ENCODE peak calls at places on chromosomes 16 and 17, in five cellular contexts. O is H1, P is suprapubic skin, X is A549, J is tibial nerve. S is an unnamed sample.

GRCh38 chr17:80272366-80272765 is 11.7 kb downstream of the RNF213 start:
- DNase-seq in O (no peak), P (no peak), X (no peak), J (no peak), S (no peak)

GRCh38 chr17:41500131-41500911 is 5.1 kb downstream of the KRT13 start:
- DNase-seq in O (no peak), P (no peak), X (peak), J (no peak), S (no peak)

GRCh38 chr16:84032458-84033178 is 10.0 kb downstream of the SLC38A8 start:
- DNase-seq in O (no peak), P (no peak), X (no peak), J (no peak), S (no peak)

GRCh38 chr16:50791522-50791921 is 49.6 kb downstream of the CYLD start:
- DNase-seq in O (no peak), P (no peak), X (no peak), J (no peak), S (no peak)

GRCh38 chr16:49902908-49903307 is 47.0 kb upstream of the ZNF423 start:
- DNase-seq in O (no peak), P (no peak), X (no peak), J (no peak), S (no peak)

GRCh38 chr17:41697122-41697962 is 8.7 kb downstream of the EIF1 start:
- DNase-seq in O (no peak), P (peak), X (no peak), J (peak), S (peak)

GRCh38 chr17:55354941-55355340 is 66.7 kb downstream of the MMD start:
- DNase-seq in O (no peak), P (no peak), X (no peak), J (no peak), S (no peak)

GRCh38 chr17:16980813-16981731 is 9.2 kb upstream of the TNFRSF13B start:
- DNase-seq in O (peak), P (peak), X (no peak), J (no peak), S (no peak)

GRCh38 chr17:229945-230235 is 48.4 kb upstream of the DOC2B start:
- DNase-seq in O (no peak), P (peak), X (no peak), J (no peak), S (no peak)

GRCh38 chr16:11955713-11956123 is 9.3 kb upstream of the TNFRSF17 start:
- DNase-seq in O (no peak), P (peak), X (peak), J (no peak), S (peak)

GRCh38 chr17:6666557-6666956 is 15.0 kb downstream of the C17orf100 start:
- DNase-seq in O (no peak), P (no peak), X (no peak), J (no peak), S (no peak)

GRCh38 chr16:54458923-54459322 is 172.3 kb upstream of the IRX3 start:
- DNase-seq in O (no peak), P (no peak), X (no peak), J (no peak), S (no peak)

GRCh38 chr17:42920106-42920900 is 19.7 kb downstream of the G6PC1 start:
- DNase-seq in O (no peak), P (no peak), X (no peak), J (no peak), S (no peak)

GRCh38 chr16:26905336-26905735 is 161.4 kb upstream of the C16orf82 start:
- DNase-seq in O (no peak), P (no peak), X (no peak), J (no peak), S (no peak)

GRCh38 chr17:76371656-76372628 is 12.5 kb upstream of the SPHK1 start:
- DNase-seq in O (no peak), P (no peak), X (peak), J (no peak), S (no peak)

GRCh38 chr16:86217001-86217890 is 293.1 kb upstream of the FOXF1 start:
- DNase-seq in O (no peak), P (peak), X (no peak), J (no peak), S (peak)

GRCh38 chr16:57264950-57265371 is 19.5 kb downstream of the PLLP start:
- DNase-seq in O (no peak), P (no peak), X (no peak), J (no peak), S (peak)

GRCh38 chr17:74987909-74988711 is 678 bp downstream of the CDR2L start:
- DNase-seq in O (peak), P (peak), X (peak), J (peak), S (peak)

DNA sequence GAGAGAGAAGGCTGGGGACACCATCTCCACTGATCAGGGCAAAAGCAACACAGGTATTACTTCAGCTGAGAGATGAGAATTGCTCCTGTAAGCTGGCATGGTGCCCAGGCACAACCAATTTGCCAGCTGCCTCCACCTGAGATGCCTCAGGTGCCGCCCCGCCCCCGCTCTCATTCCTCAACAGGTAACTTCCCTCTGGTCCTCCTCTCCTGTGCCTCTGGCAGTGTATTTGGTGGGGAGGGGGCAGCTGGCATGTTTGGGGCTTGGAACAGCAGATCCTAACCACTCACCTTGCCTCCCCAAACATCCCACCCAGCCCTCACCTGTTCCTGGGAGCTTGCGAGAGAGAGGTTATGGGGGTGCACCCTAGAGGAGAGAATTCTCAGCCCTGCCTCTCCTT is 2.9 kb upstream of the SRCIN1 start:
- DNase-seq in O (peak), P (no peak), X (no peak), J (no peak), S (no peak)
- H3K4me3 ChIP-seq in O (no peak), P (no peak), X (no peak), J (no peak), S (no peak)

GRCh38 chr17:2087597-2088211 is 32.8 kb downstream of the HIC1 start:
- DNase-seq in O (no peak), P (no peak), X (no peak), J (no peak), S (peak)
- TF ChIP-seq EP300 in O (no peak), P (no peak), X (no peak), J (no peak), S (no peak)

DNA sequence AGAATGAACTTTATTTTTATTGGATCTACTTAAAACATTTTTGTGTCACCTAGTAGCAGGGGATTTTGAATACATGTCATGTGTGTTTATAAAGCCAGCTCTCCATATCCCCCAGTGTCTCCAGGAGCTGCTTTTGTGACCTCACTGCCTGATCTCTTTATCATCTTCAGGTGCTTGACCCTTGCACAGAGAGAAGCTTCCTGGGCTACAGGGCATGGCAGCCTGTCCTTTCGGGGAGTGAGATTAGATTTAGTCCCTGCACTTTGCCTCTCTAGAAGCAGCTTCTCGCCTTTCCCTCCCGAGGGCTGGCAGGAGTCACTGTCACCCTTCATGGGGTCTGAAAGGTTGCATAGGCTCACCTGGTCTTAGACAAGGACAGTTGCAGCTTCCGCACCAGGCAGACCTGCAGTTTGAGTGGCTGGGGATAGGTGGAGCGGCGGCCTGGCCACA is 42.7 kb downstream of the PGS1 start:
- DNase-seq in O (no peak), P (no peak), X (no peak), J (no peak), S (no peak)
- H3K4me3 ChIP-seq in O (no peak), P (no peak), X (no peak), J (no peak), S (no peak)

GRCh38 chr17:47917581-47917980 is 21.5 kb downstream of the SP2 start:
- DNase-seq in O (no peak), P (no peak), X (no peak), J (no peak), S (no peak)

GRCh38 chr17:47914296-47914948 is 18.4 kb downstream of the SP2 start:
- DNase-seq in O (no peak), P (no peak), X (no peak), J (no peak), S (no peak)

GRCh38 chr17:47915667-47916242 is 19.7 kb downstream of the SP2 start:
- DNase-seq in O (no peak), P (no peak), X (no peak), J (no peak), S (no peak)

GRCh38 chr17:47918003-47918402 is 22.0 kb downstream of the SP2 start:
- DNase-seq in O (no peak), P (no peak), X (no peak), J (no peak), S (no peak)

GRCh38 chr17:47916489-47917208 is 20.6 kb downstream of the SP2 start:
- DNase-seq in O (no peak), P (no peak), X (no peak), J (no peak), S (no peak)
- TF ChIP-seq EP300 in O (no peak), P (no peak), X (no peak), J (no peak), S (no peak)

S was measured in sigmoid colon.